ENCODE peak calls at places on chromosomes 11 and 22, in four cellular contexts. L is GM12878, M is K562, P is GM12891. E is an unnamed sample.

GRCh38 chr22:29700949-29701927 is 18.6 kb upstream of the CABP7 start:
- DNase-seq in P (no peak), M (peak), L (no peak), E (peak)

GRCh38 chr11:16632295-16633200 is 105.9 kb upstream of the C11orf58 start:
- DNase-seq in L (no peak), M (peak), P (no peak), E (no peak)

GRCh38 chr11:88535916-88536547 is 198.5 kb upstream of the CTSC start:
- DNase-seq in L (no peak), P (no peak), M (no peak), E (no peak)

GRCh38 chr11:90134420-90135003 is at the start of gene NAALAD2:
- DNase-seq in P (no peak), M (peak), L (no peak), E (no peak)

GRCh38 chr11:71203681-71204080 is 48.7 kb downstream of the SHANK2 start:
- DNase-seq in P (no peak), L (no peak), M (no peak), E (no peak)

GRCh38 chr22:49297286-49297870 is 530.3 kb downstream of the BRD1 start:
- DNase-seq in M (no peak), L (no peak), P (no peak), E (no peak)

GRCh38 chr11:28466506-28466905 is 358.3 kb downstream of the METTL15 start:
- DNase-seq in M (no peak), L (no peak), P (no peak), E (no peak)

GRCh38 chr22:44702479-44703219 is 645 bp downstream of the PRR5 start:
- DNase-seq in M (no peak), L (no peak), P (no peak), E (peak)

GRCh38 chr11:66951927-66952337 is 6.3 kb downstream of the PC start:
- DNase-seq in P (no peak), M (no peak), L (no peak), E (no peak)

GRCh38 chr11:68414457-68415221 is 45.9 kb upstream of the PPP6R3 start:
- DNase-seq in M (no peak), P (no peak), L (no peak), E (no peak)

GRCh38 chr11:68409748-68410344 is 50.7 kb upstream of the PPP6R3 start:
- DNase-seq in M (no peak), L (no peak), P (no peak), E (no peak)

GRCh38 chr11:68413591-68413999 is 47.0 kb upstream of the PPP6R3 start:
- DNase-seq in L (no peak), M (no peak), P (no peak), E (no peak)

GRCh38 chr11:68411501-68411991 is 49.0 kb upstream of the PPP6R3 start:
- DNase-seq in M (no peak), L (no peak), P (no peak), E (no peak)

GRCh38 chr11:68412593-68413475 is 47.7 kb upstream of the PPP6R3 start:
- DNase-seq in L (peak), P (no peak), M (no peak), E (no peak)
- TF ChIP-seq POLR2AphosphoS5 in L (no peak), P (no peak), M (no peak), E (no peak)

GRCh38 chr11:126011220-126011619 is 51.4 kb downstream of the CDON start:
- DNase-seq in P (no peak), L (no peak), M (peak), E (no peak)
- TF ChIP-seq SPI1 in P (no peak), L (no peak), M (no peak), E (no peak)

GRCh38 chr11:97764193-97764592 is 1256.6 kb upstream of the CNTN5 start:
- DNase-seq in L (no peak), P (no peak), M (no peak), E (no peak)

GRCh38 chr11:97770570-97770969 is 1250.2 kb upstream of the CNTN5 start:
- DNase-seq in P (no peak), M (no peak), L (no peak), E (no peak)

GRCh38 chr11:97761175-97761574 is 1259.6 kb upstream of the CNTN5 start:
- DNase-seq in P (no peak), L (no peak), M (no peak), E (no peak)

GRCh38 chr11:97764605-97765004 is 1256.1 kb upstream of the CNTN5 start:
- DNase-seq in L (no peak), M (no peak), P (no peak), E (no peak)
- TF ChIP-seq POLR2AphosphoS5 in L (no peak), M (no peak), P (no peak), E (no peak)

DNA sequence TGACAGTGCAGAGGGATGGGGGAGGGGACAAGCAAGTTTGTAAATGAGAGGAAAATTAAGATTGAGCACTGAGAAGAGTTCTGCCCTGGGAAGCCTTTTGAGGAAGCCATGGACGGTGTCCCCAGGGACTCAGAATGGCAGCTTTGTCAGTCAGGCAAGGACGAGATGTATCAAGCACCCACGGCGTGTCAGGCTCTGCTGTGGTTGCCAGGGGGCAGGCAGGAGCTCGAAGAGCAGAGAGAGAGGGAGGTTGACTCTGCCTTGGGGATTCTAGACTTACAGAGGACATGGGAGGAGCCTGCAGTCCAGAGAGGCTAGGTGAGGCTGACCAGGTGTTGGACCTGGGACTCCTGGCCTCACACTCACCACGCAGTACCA is 29.1 kb upstream of the SYT7 start:
- DNase-seq in P (no peak), L (no peak), M (no peak), E (no peak)
- TF ChIP-seq SPI1 in P (no peak), L (no peak), M (no peak), E (no peak)

GRCh38 chr11:129853508-129854228 is 38.0 kb downstream of the TMEM45B start:
- DNase-seq in P (no peak), M (no peak), L (no peak), E (peak)
- TF ChIP-seq POLR2AphosphoS5 in P (no peak), M (no peak), L (no peak), E (no peak)

GRCh38 chr22:25702571-25703167 is 39.3 kb upstream of the MYO18B start:
- DNase-seq in L (peak), P (no peak), M (no peak), E (no peak)

GRCh38 chr22:25698986-25699385 is 43.0 kb upstream of the MYO18B start:
- DNase-seq in M (no peak), L (no peak), P (no peak), E (no peak)

GRCh38 chr22:25702046-25702445 is 39.9 kb upstream of the MYO18B start:
- DNase-seq in M (no peak), P (no peak), L (no peak), E (no peak)

GRCh38 chr22:25698461-25698860 is 43.5 kb upstream of the MYO18B start:
- DNase-seq in M (no peak), L (no peak), P (no peak), E (no peak)

DNA sequence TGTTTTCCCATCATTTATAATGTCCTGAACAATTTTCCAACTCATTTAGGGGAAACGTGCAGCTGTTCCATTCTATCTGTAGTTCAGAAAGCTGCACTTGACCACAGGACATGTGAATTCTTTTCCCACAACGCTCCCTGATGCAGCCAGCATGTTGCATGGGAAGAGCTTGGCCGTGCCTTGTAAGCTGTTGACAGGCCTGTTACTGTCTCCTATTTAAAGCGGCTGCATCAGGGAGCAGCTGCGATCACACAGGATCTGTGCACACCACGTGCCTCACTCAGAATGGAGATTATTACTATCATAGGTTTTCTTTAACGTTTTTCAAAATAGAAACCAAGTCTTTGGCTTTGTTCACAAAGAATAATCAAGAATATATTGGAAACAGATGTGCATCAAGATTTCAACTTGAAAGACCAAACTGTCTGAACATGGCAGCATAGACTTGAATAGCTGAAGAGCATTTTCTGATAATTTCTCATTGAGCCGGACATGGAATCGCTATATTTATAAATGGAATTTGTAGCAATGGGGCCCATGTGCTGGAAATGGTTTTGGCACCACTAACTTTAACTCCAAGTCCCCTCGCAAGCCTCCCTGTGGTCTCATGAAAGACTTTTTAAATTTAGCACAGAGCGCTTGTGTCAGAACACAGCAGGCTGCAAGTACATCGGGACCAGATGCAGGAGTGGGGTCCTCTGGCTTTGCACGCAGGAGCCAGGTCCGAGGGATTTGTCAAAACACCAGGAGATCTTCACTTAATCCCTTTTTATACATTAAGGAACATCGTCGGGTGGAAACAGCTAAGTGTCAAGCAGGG is 40.8 kb upstream of the MYO18B start:
- DNase-seq in L (no peak), P (no peak), M (no peak), E (no peak)
- TF ChIP-seq SPI1 in L (no peak), P (no peak), M (no peak), E (no peak)

GRCh38 chr11:114256176-114256897 is 39.9 kb upstream of the NNMT start:
- DNase-seq in M (no peak), P (no peak), L (no peak), E (no peak)

GRCh38 chr11:114259124-114259526 is 37.1 kb upstream of the NNMT start:
- DNase-seq in M (no peak), L (no peak), P (no peak), E (peak)

GRCh38 chr11:114256898-114257286 is 39.3 kb upstream of the NNMT start:
- DNase-seq in M (no peak), L (no peak), P (no peak), E (no peak)

GRCh38 chr11:114258696-114259095 is 37.5 kb upstream of the NNMT start:
- DNase-seq in P (no peak), L (no peak), M (no peak), E (peak)

GRCh38 chr11:114257621-114258558 is 38.3 kb upstream of the NNMT start:
- DNase-seq in P (no peak), L (no peak), M (no peak), E (no peak)
- TF ChIP-seq POLR2AphosphoS5 in P (no peak), L (no peak), M (no peak), E (no peak)

DNA sequence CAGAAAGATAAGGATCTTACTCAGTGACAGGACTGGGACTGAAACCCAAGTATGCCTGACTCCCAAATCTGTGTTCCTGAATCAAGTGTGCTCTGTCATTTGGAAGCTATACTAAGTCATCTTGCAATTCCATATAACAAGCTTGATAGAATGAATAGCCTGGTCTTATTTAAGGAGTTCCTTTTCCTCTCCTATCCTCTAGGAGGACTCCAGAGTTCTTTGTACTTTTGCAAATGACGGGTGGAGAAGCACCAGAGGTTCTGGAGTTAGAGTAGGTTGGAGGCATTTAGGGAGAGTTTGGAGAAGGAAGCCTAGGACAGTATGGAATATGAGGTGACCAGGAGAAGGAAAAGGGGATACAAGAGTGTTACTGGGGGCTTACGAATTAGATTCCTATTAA is 92.9 kb upstream of the RCN1 start:
- DNase-seq in M (no peak), P (no peak), L (no peak), E (no peak)
- TF ChIP-seq SPI1 in M (no peak), P (no peak), L (no peak), E (no peak)

E was measured in HL-60.